ENCODE peak calls at places on chromosomes 3 and 15, in five cellular contexts. A, T, C, G and S are unnamed samples.
A peak's percentile ranks its signal among the peaks of the same experiment; 100 is the strongest.

GRCh38 chr15:82647045-82647834 is at the start of gene CPEB1:
- DNase-seq in A (peak; percentile 87), T (peak; percentile 74), C (no peak), G (no peak), S (no peak)

GRCh38 chr3:188052229-188052965 is 101.6 kb upstream of the LPP start:
- DNase-seq in A (peak; percentile 6), T (peak; percentile 65), C (peak; percentile 90), G (no peak), S (no peak)

GRCh38 chr3:126546013-126546412 is 12.7 kb downstream of the C3orf22 start:
- DNase-seq in A (no peak), T (no peak), C (no peak), G (no peak), S (no peak)

GRCh38 chr3:72303926-72304325 is 519.0 kb upstream of the PROK2 start:
- DNase-seq in A (no peak), T (no peak), C (no peak), G (no peak), S (no peak)

GRCh38 chr3:28891485-28891884 is 389.4 kb upstream of the RBMS3 start:
- DNase-seq in A (no peak), T (no peak), C (no peak), G (no peak), S (no peak)

GRCh38 chr15:83299462-83299861 is 15.0 kb upstream of the BNC1 start:
- DNase-seq in A (no peak), T (no peak), C (no peak), G (no peak), S (no peak)

GRCh38 chr3:14303336-14304100 is 98.9 kb upstream of the SLC6A6 start:
- DNase-seq in A (no peak), T (no peak), C (no peak), G (no peak), S (no peak)

GRCh38 chr15:70801111-70801510 is 37.8 kb upstream of the UACA start:
- DNase-seq in A (no peak), T (no peak), C (no peak), G (no peak), S (no peak)

GRCh38 chr15:63436872-63437375 is 55.3 kb upstream of the CA12 start:
- DNase-seq in A (peak; percentile 90), T (no peak), C (peak; percentile 70), G (no peak), S (no peak)

GRCh38 chr15:22979069-22979698 is 984 bp downstream of the CYFIP1 start:
- DNase-seq in A (peak; percentile 69), T (peak; percentile 69), C (peak; percentile 36), G (no peak), S (no peak)

GRCh38 chr3:50168388-50168787 is 13.3 kb downstream of the SEMA3F start:
- DNase-seq in A (no peak), T (no peak), C (no peak), G (no peak), S (no peak)

GRCh38 chr3:131568460-131568859 is 65.7 kb upstream of the MRPL3 start:
- DNase-seq in A (no peak), T (no peak), C (no peak), G (no peak), S (no peak)

GRCh38 chr15:63232400-63232799 is 43.0 kb downstream of the RAB8B start:
- DNase-seq in A (no peak), T (no peak), C (no peak), G (no peak), S (no peak)

GRCh38 chr15:45674646-45675045 is 39.8 kb downstream of the SQOR start:
- DNase-seq in A (no peak), T (no peak), C (no peak), G (no peak), S (no peak)

GRCh38 chr15:70892912-70893560 is 410 bp downstream of the LRRC49 start:
- DNase-seq in A (no peak), T (no peak), C (peak; percentile 6), G (no peak), S (no peak)

GRCh38 chr3:124121379-124122336 is 129.7 kb upstream of the ROPN1 start:
- DNase-seq in A (no peak), T (no peak), C (no peak), G (no peak), S (no peak)

GRCh38 chr3:61060421-61060861 is 190.8 kb downstream of the FHIT start:
- DNase-seq in A (peak; percentile 6), T (no peak), C (peak; percentile 44), G (no peak), S (no peak)

GRCh38 chr15:64571857-64572291 is 111.5 kb downstream of the ZNF609 start:
- DNase-seq in A (peak; percentile 42), T (no peak), C (peak; percentile 52), G (no peak), S (no peak)

GRCh38 chr15:67366904-67367303 is 112.3 kb downstream of the IQCH start:
- DNase-seq in A (no peak), T (no peak), C (no peak), G (no peak), S (no peak)

GRCh38 chr15:45021331-45021730 is 1.7 kb upstream of the SORD start:
- DNase-seq in A (no peak), T (no peak), C (no peak), G (no peak), S (no peak)

GRCh38 chr3:126264381-126264780 is 84.0 kb upstream of the ALDH1L1 start:
- DNase-seq in A (no peak), T (no peak), C (no peak), G (no peak), S (no peak)

GRCh38 chr3:120418866-120419490 is 31.8 kb downstream of the FSTL1 start:
- DNase-seq in A (peak; percentile 21), T (no peak), C (peak; percentile 76), G (peak; percentile 36), S (peak; percentile 12)

GRCh38 chr3:183464480-183464879 is 36.1 kb upstream of the MCF2L2 start:
- DNase-seq in A (no peak), T (no peak), C (peak; percentile 78), G (no peak), S (no peak)

GRCh38 chr3:151918253-151919029 is 45.0 kb downstream of the SUCNR1 start:
- DNase-seq in A (peak; percentile 59), T (no peak), C (peak; percentile 34), G (peak; percentile 50), S (peak; percentile 56)

GRCh38 chr3:50502584-50503423 is 630 bp downstream of the CACNA2D2 start:
- DNase-seq in A (no peak), T (peak; percentile 77), C (no peak), G (no peak), S (no peak)

GRCh38 chr3:11568503-11569155 is 75.1 kb downstream of the VGLL4 start:
- DNase-seq in A (no peak), T (no peak), C (no peak), G (peak; percentile 59), S (no peak)

DNA sequence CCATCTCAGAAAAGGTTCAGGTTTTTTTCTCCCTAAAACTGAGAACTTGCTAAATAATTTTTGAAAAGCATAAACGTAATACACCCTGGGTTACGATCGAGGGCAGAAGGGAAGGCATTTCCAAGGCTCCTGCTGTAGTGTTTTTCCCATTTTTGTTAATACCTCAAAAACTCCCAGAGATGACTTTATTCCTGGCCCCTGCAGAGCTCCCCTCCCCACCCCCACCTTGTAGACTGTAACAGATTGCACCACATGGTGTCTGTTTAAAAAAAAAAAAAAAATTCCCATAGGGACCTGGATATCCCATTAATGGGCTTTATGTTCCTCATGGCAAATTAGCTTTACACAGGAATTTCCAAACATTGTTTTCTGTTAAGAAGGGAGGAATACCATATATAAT is 38.2 kb downstream of the FEZF2 start:
- DNase-seq in A (no peak), T (no peak), C (no peak), G (no peak), S (no peak)
- TF ChIP-seq SIN3A in A (no peak), T (no peak), C (no peak), G (no peak), S (no peak)

GRCh38 chr3:53256704-53257055 is 858 bp upstream of the TKT start:
- DNase-seq in A (no peak), T (no peak), C (no peak), G (no peak), S (no peak)

GRCh38 chr3:53257465-53257864 is 1.6 kb upstream of the TKT start:
- DNase-seq in A (no peak), T (no peak), C (no peak), G (no peak), S (no peak)

GRCh38 chr3:53259427-53260259 is 3.8 kb upstream of the TKT start:
- DNase-seq in A (no peak), T (no peak), C (peak; percentile 39), G (no peak), S (no peak)

GRCh38 chr3:53260286-53260785 is 4.5 kb upstream of the TKT start:
- DNase-seq in A (no peak), T (no peak), C (no peak), G (no peak), S (no peak)

GRCh38 chr3:53258600-53259426 is 3.0 kb upstream of the TKT start:
- DNase-seq in A (peak; percentile 47), T (no peak), C (peak; percentile 47), G (no peak), S (no peak)
- TF ChIP-seq SIN3A in A (no peak), T (no peak), C (no peak), G (no peak), S (no peak)

GRCh38 chr3:42608586-42608985 is 8.1 kb downstream of the NKTR start:
- DNase-seq in A (no peak), T (no peak), C (no peak), G (no peak), S (no peak)
- TF ChIP-seq SIN3A in A (no peak), T (no peak), C (no peak), G (no peak), S (no peak)

GRCh38 chr3:193939527-193939926 is 196.4 kb upstream of the HES1 start:
- DNase-seq in A (no peak), T (no peak), C (no peak), G (no peak), S (no peak)

GRCh38 chr3:193941486-193941885 is 194.5 kb upstream of the HES1 start:
- DNase-seq in A (no peak), T (no peak), C (no peak), G (no peak), S (no peak)

GRCh38 chr3:193940526-193940925 is 195.4 kb upstream of the HES1 start:
- DNase-seq in A (no peak), T (no peak), C (no peak), G (no peak), S (no peak)

GRCh38 chr3:193942516-193943055 is 193.4 kb upstream of the HES1 start:
- DNase-seq in A (peak; percentile 91), T (no peak), C (peak; percentile 69), G (no peak), S (no peak)

DNA sequence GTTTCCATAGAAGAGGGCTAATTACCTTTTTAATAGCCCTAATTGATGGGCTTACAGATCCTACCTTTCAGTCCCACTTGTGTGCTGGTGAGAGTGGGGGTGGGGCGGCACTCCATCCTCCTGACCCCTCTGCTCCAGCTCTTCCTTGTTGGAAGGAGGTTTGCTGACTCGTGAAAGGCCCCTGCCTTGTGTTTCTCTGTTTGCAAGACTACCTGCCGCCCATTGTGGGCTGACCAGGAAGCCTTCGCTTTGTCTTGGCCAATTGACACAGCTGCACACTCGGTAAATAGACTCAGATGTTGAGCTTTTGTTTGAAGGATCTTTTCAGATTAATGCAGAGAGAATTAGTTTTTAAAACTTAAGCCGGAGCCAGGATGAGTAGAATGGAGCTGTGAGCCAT is 197.3 kb upstream of the HES1 start:
- DNase-seq in A (peak; percentile 41), T (no peak), C (no peak), G (no peak), S (no peak)
- TF ChIP-seq SIN3A in A (no peak), T (no peak), C (no peak), G (no peak), S (no peak)

GRCh38 chr3:66479532-66479947 is 21.3 kb downstream of the LRIG1 start:
- DNase-seq in A (no peak), T (no peak), C (no peak), G (no peak), S (no peak)
- TF ChIP-seq SIN3A in A (no peak), T (no peak), C (no peak), G (no peak), S (no peak)